ENCODE peak calls at places on chromosomes 3 and 15, in four cellular contexts. P is GM12878, B is HepG2, V is K562. U is an unnamed sample.

GRCh38 chr3:160941885-160942494 is 163.2 kb downstream of the B3GALNT1 start:
- DNase-seq in V (peak), B (peak), P (peak), U (peak)

GRCh38 chr3:133136114-133137041 is 98.2 kb downstream of the TMEM108 start:
- DNase-seq in P (peak), V (no peak), B (no peak), U (no peak)

GRCh38 chr15:78103406-78104118 is 11.2 kb downstream of the SH2D7 start:
- DNase-seq in V (no peak), B (no peak), P (peak), U (peak)

GRCh38 chr15:82114660-82115059 is 68.8 kb upstream of the MEX3B start:
- DNase-seq in V (no peak), P (no peak), B (no peak), U (no peak)

GRCh38 chr3:45997942-45998341 is 2.3 kb upstream of the FYCO1 start:
- DNase-seq in P (no peak), B (no peak), V (no peak), U (no peak)

GRCh38 chr3:134374791-134375541 is 719 bp upstream of the AMOTL2 start:
- DNase-seq in B (peak), P (no peak), V (no peak), U (no peak)

GRCh38 chr15:34713635-34714034 is 41.2 kb downstream of the GJD2 start:
- DNase-seq in B (no peak), P (no peak), V (no peak), U (no peak)

GRCh38 chr3:42491876-42492507 is 10.5 kb upstream of the VIPR1 start:
- DNase-seq in B (no peak), V (no peak), P (no peak), U (no peak)

GRCh38 chr15:48671381-48672022 is 26.0 kb upstream of the FBN1 start:
- DNase-seq in B (no peak), V (peak), P (no peak), U (no peak)

GRCh38 chr15:84833447-84833846 is 16.3 kb downstream of the ALPK3 start:
- DNase-seq in P (no peak), V (peak), B (no peak), U (no peak)

GRCh38 chr3:152123457-152123856 is 145.3 kb upstream of the MBNL1 start:
- DNase-seq in P (no peak), V (no peak), B (no peak), U (no peak)

GRCh38 chr3:162096874-162097273 is 600.3 kb downstream of the OTOL1 start:
- DNase-seq in P (no peak), B (no peak), V (no peak), U (no peak)

GRCh38 chr3:76245073-76245472 is 459.7 kb upstream of the ZNF717 start:
- DNase-seq in P (no peak), B (no peak), V (no peak), U (no peak)

GRCh38 chr3:166444336-166444735 is 607.1 kb upstream of the BCHE start:
- DNase-seq in B (no peak), V (no peak), P (no peak), U (no peak)

GRCh38 chr3:61645148-61645547 is 83.8 kb downstream of the PTPRG start:
- DNase-seq in V (no peak), P (no peak), B (peak), U (no peak)

GRCh38 chr3:149970716-149971402 is at the start of gene PFN2:
- DNase-seq in V (peak), B (peak), P (no peak), U (peak)

GRCh38 chr3:149435936-149436885 is 38.3 kb upstream of the TM4SF4 start:
- DNase-seq in V (no peak), P (no peak), B (no peak), U (no peak)

GRCh38 chr15:28904541-28905303 is 18.9 kb downstream of the APBA2 start:
- DNase-seq in V (peak), B (no peak), P (no peak), U (no peak)

GRCh38 chr15:31292391-31293020 is 34.1 kb upstream of the KLF13 start:
- DNase-seq in B (peak), V (no peak), P (no peak), U (no peak)

GRCh38 chr3:142888484-142889262 is at the start of gene PCOLCE2:
- DNase-seq in B (no peak), P (no peak), V (peak), U (peak)

GRCh38 chr3:142889263-142890014 is 556 bp upstream of the PCOLCE2 start:
- DNase-seq in V (no peak), B (no peak), P (no peak), U (no peak)

GRCh38 chr3:142886021-142886420 is 2.9 kb downstream of the PCOLCE2 start:
- DNase-seq in P (no peak), B (no peak), V (no peak), U (no peak)

GRCh38 chr3:142888099-142888483 is 792 bp downstream of the PCOLCE2 start:
- DNase-seq in P (no peak), B (no peak), V (no peak), U (no peak)

GRCh38 chr3:142886938-142887337 is 1.9 kb downstream of the PCOLCE2 start:
- DNase-seq in B (no peak), P (no peak), V (peak), U (no peak)
- TF ChIP-seq POLR2AphosphoS5 in B (no peak), P (no peak), V (no peak), U (no peak)

GRCh38 chr3:43871627-43872245 is 181.0 kb downstream of the ABHD5 start:
- DNase-seq in B (no peak), P (no peak), V (no peak), U (no peak)

GRCh38 chr3:43874290-43874689 is 183.6 kb downstream of the ABHD5 start:
- DNase-seq in V (no peak), B (no peak), P (no peak), U (no peak)

GRCh38 chr3:43872301-43872700 is 181.6 kb downstream of the ABHD5 start:
- DNase-seq in B (no peak), V (no peak), P (no peak), U (no peak)

GRCh38 chr3:43873723-43874122 is 183.0 kb downstream of the ABHD5 start:
- DNase-seq in P (no peak), V (no peak), B (no peak), U (no peak)

DNA sequence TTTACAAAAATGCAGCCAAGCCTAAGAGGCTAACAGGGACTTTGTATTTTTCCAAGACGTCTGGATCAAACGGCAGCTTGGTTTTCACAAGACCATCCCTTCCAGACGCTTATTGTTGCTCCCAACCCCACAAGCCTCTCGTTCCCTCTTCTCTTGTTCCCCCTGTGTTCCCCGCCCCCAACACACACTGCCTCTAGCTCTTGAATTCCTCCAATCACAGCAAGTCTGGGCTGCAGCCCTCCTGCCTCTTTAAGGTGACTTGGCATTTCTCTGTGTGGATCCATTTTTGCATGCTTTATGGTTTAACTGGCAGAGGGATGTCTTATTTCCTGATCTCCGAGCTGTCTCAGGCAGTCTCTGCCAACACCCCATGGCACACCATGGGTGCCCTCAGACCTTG is 182.2 kb downstream of the ABHD5 start:
- DNase-seq in B (no peak), P (no peak), V (no peak), U (no peak)
- TF ChIP-seq TAF1 in B (no peak), P (no peak), V (no peak), U (no peak)

DNA sequence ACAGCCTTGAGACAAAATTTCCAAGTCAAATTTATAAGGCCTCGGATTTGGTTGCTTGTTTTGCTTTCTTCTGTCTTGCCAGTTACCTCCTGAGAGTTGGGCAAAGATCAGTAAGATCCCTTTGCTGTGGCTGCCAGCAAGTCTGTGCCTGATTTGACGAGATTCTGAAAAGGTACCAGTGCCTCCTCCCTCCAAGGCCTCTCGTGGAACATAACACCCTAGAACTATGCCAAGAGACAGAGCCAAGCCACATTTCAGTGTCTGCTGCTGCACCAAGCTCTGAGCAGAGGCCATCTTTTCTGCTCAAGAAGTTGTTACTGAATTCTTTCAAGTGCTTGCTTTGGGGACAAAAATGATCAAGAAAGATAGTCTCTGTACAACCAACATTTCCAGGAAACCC is 61.0 kb downstream of the GTPBP8 start:
- DNase-seq in P (no peak), V (no peak), B (no peak), U (no peak)
- TF ChIP-seq POLR2AphosphoS5 in P (no peak), V (no peak), B (no peak), U (no peak)

GRCh38 chr15:96409231-96410138 is 79.0 kb downstream of the NR2F2 start:
- DNase-seq in V (peak), B (peak), P (no peak), U (no peak)
- TF ChIP-seq TAF1 in V (no peak), B (no peak), P (no peak), U (no peak)